ENCODE peak calls at places on chromosomes 13 and 19, in five cellular contexts. G is astrocyte of the spinal cord; Z is DMS153; K is CD8-positive, alpha-beta memory T cell; N is frontal cortex. F is an unnamed sample.

GRCh38 chr13:25816239-25816638 is 235.6 kb downstream of the SHISA2 start:
- DNase-seq in G (no peak), Z (no peak), K (no peak), N (no peak), F (no peak)

GRCh38 chr13:43905435-43906031 is 25.8 kb downstream of the LACC1 start:
- DNase-seq in G (peak), Z (no peak), K (peak), N (peak), F (peak)

GRCh38 chr13:94967183-94968039 is 255.1 kb upstream of the SOX21 start:
- DNase-seq in G (peak), Z (no peak), K (no peak), N (peak), F (no peak)

GRCh38 chr13:98570929-98571372 is 6.0 kb downstream of the STK24 start:
- DNase-seq in G (peak), Z (peak), K (peak), N (no peak), F (peak)

GRCh38 chr19:872266-872951 is 12.9 kb downstream of the CFD start:
- DNase-seq in G (peak), Z (peak), K (peak), N (no peak), F (peak)

GRCh38 chr19:28516415-28516872 is 696.5 kb downstream of the UQCRFS1 start:
- DNase-seq in G (no peak), Z (no peak), K (no peak), N (no peak), F (no peak)

GRCh38 chr19:21468791-21469190 is 36.6 kb upstream of the ZNF429 start:
- DNase-seq in G (no peak), Z (no peak), K (no peak), N (no peak), F (no peak)

GRCh38 chr19:2039082-2039958 is 11.7 kb downstream of the MKNK2 start:
- DNase-seq in G (no peak), Z (no peak), K (no peak), N (no peak), F (no peak)

GRCh38 chr13:94713556-94714182 is 1.3 kb upstream of the SOX21 start:
- DNase-seq in G (peak), Z (no peak), K (no peak), N (no peak), F (no peak)

GRCh38 chr13:50452761-50453160 is 390.7 kb downstream of the DLEU7 start:
- DNase-seq in G (no peak), Z (no peak), K (no peak), N (no peak), F (no peak)

GRCh38 chr19:56637976-56638555 is 4.9 kb upstream of the SMIM17 start:
- DNase-seq in G (peak), Z (no peak), K (no peak), N (peak), F (peak)

GRCh38 chr19:963401-964022 is 20.6 kb upstream of the WDR18 start:
- DNase-seq in G (no peak), Z (no peak), K (no peak), N (no peak), F (no peak)

GRCh38 chr13:27242642-27243185 is 8.6 kb upstream of the RPL21 start:
- DNase-seq in G (no peak), Z (no peak), K (no peak), N (no peak), F (no peak)

GRCh38 chr19:6101991-6102390 is 8.3 kb downstream of the RFX2 start:
- DNase-seq in G (no peak), Z (no peak), K (no peak), N (no peak), F (no peak)

GRCh38 chr13:108944760-108945159 is 315.3 kb downstream of the MYO16 start:
- DNase-seq in G (no peak), Z (no peak), K (no peak), N (no peak), F (no peak)

GRCh38 chr19:49653466-49653806 is 11.4 kb downstream of the SCAF1 start:
- DNase-seq in G (no peak), Z (no peak), K (no peak), N (no peak), F (no peak)

GRCh38 chr13:99199541-99200432 is 867 bp upstream of the UBAC2 start:
- DNase-seq in G (peak), Z (no peak), K (no peak), N (no peak), F (no peak)

GRCh38 chr19:14889994-14890393 is 4.1 kb upstream of the OR7A17 start:
- DNase-seq in G (no peak), Z (no peak), K (no peak), N (no peak), F (no peak)

GRCh38 chr13:24308488-24309020 is 826 bp upstream of the C1QTNF9 start:
- DNase-seq in G (no peak), Z (no peak), K (no peak), N (no peak), F (no peak)

GRCh38 chr13:42892760-42893159 is 99.3 kb downstream of the EPSTI1 start:
- DNase-seq in G (no peak), Z (no peak), K (no peak), N (no peak), F (no peak)

GRCh38 chr13:107124129-107124718 is 556.3 kb upstream of the ARGLU1 start:
- DNase-seq in G (peak), Z (no peak), K (no peak), N (no peak), F (no peak)

GRCh38 chr19:31350033-31350692 is 927 bp upstream of the TSHZ3 start:
- DNase-seq in G (peak), Z (no peak), K (no peak), N (peak), F (no peak)

GRCh38 chr13:29081036-29081435 is 260.9 kb downstream of the MTUS2 start:
- DNase-seq in G (no peak), Z (no peak), K (peak), N (no peak), F (no peak)

GRCh38 chr19:34253711-34254551 is 423 bp upstream of the GARRE1 start:
- DNase-seq in G (peak), Z (no peak), K (no peak), N (peak), F (peak)

GRCh38 chr19:41239961-41240574 is 21.0 kb downstream of the AXL start:
- DNase-seq in G (no peak), Z (no peak), K (no peak), N (no peak), F (no peak)

GRCh38 chr19:41193420-41194156 is 569 bp downstream of the CYP2S1 start:
- DNase-seq in G (no peak), Z (no peak), K (no peak), N (no peak), F (no peak)

GRCh38 chr13:20222553-20222952 is 9.6 kb downstream of the GJB6 start:
- DNase-seq in G (no peak), Z (no peak), K (no peak), N (no peak), F (no peak)

GRCh38 chr13:19769854-19770253 is 12.9 kb downstream of the PSPC1 start:
- DNase-seq in G (no peak), Z (no peak), K (no peak), N (no peak), F (no peak)